ENCODE peak calls at places on chromosome 17, in five cellular contexts. One of them, this sample, is unnamed.

GRCh38 chr17:15169676-15170075 is 95.5 kb downstream of the PMP22 start:
- DNase-seq in astrocyte: peak
- DNase-seq in NCI-H1417 treated with DMSO at 0.1 percent for 48 hours: no peak
- DNase-seq in AG09309: peak
- DNase-seq in head of caudate nucleus: no peak
- DNase-seq in this sample: no peak

GRCh38 chr17:76265624-76266243 is 586 bp downstream of the UBALD2 start:
- DNase-seq in astrocyte: no peak
- DNase-seq in AG09309: no peak
- DNase-seq in NCI-H1417 treated with DMSO at 0.1 percent for 48 hours: no peak
- DNase-seq in head of caudate nucleus: no peak
- DNase-seq in this sample: no peak

GRCh38 chr17:73291260-73291801 is 20.5 kb downstream of the CDC42EP4 start:
- DNase-seq in astrocyte: peak
- DNase-seq in head of caudate nucleus: no peak
- DNase-seq in AG09309: no peak
- DNase-seq in NCI-H1417 treated with DMSO at 0.1 percent for 48 hours: no peak
- DNase-seq in this sample: no peak

GRCh38 chr17:10021239-10021638 is 116.2 kb upstream of the RCVRN start:
- DNase-seq in AG09309: no peak
- DNase-seq in head of caudate nucleus: no peak
- DNase-seq in astrocyte: no peak
- DNase-seq in NCI-H1417 treated with DMSO at 0.1 percent for 48 hours: no peak
- DNase-seq in this sample: no peak

GRCh38 chr17:55295411-55296170 is 30.8 kb downstream of the HLF start:
- DNase-seq in AG09309: no peak
- DNase-seq in NCI-H1417 treated with DMSO at 0.1 percent for 48 hours: peak
- DNase-seq in head of caudate nucleus: peak
- DNase-seq in astrocyte: peak
- DNase-seq in this sample: peak

GRCh38 chr17:77354721-77355455 is 214.1 kb downstream of the SEC14L1 start:
- DNase-seq in AG09309: peak
- DNase-seq in head of caudate nucleus: no peak
- DNase-seq in astrocyte: peak
- DNase-seq in NCI-H1417 treated with DMSO at 0.1 percent for 48 hours: no peak
- DNase-seq in this sample: no peak

GRCh38 chr17:38571833-38572274 is 33.9 kb downstream of the SRCIN1 start:
- DNase-seq in astrocyte: no peak
- DNase-seq in NCI-H1417 treated with DMSO at 0.1 percent for 48 hours: no peak
- DNase-seq in AG09309: no peak
- DNase-seq in head of caudate nucleus: no peak
- DNase-seq in this sample: peak

GRCh38 chr17:78915872-78916632 is 9.1 kb downstream of the TIMP2 start:
- DNase-seq in AG09309: no peak
- DNase-seq in head of caudate nucleus: no peak
- DNase-seq in astrocyte: peak
- DNase-seq in NCI-H1417 treated with DMSO at 0.1 percent for 48 hours: no peak
- DNase-seq in this sample: no peak

GRCh38 chr17:12395733-12396354 is 269.8 kb upstream of the MYOCD start:
- DNase-seq in AG09309: no peak
- DNase-seq in NCI-H1417 treated with DMSO at 0.1 percent for 48 hours: no peak
- DNase-seq in astrocyte: no peak
- DNase-seq in head of caudate nucleus: no peak
- DNase-seq in this sample: no peak

GRCh38 chr17:19347323-19348080 is 15.0 kb downstream of the B9D1 start:
- DNase-seq in astrocyte: no peak
- DNase-seq in head of caudate nucleus: no peak
- DNase-seq in AG09309: no peak
- DNase-seq in NCI-H1417 treated with DMSO at 0.1 percent for 48 hours: no peak
- DNase-seq in this sample: no peak

GRCh38 chr17:66593116-66593515 is 241.8 kb upstream of the CACNG5 start:
- DNase-seq in astrocyte: no peak
- DNase-seq in NCI-H1417 treated with DMSO at 0.1 percent for 48 hours: no peak
- DNase-seq in head of caudate nucleus: no peak
- DNase-seq in AG09309: no peak
- DNase-seq in this sample: no peak

GRCh38 chr17:63126607-63127006 is 160.6 kb downstream of the TANC2 start:
- DNase-seq in AG09309: no peak
- DNase-seq in NCI-H1417 treated with DMSO at 0.1 percent for 48 hours: no peak
- DNase-seq in head of caudate nucleus: no peak
- DNase-seq in astrocyte: peak
- DNase-seq in this sample: no peak

GRCh38 chr17:65278050-65278819 is 141.1 kb downstream of the RGS9 start:
- DNase-seq in astrocyte: peak
- DNase-seq in AG09309: no peak
- DNase-seq in NCI-H1417 treated with DMSO at 0.1 percent for 48 hours: no peak
- DNase-seq in head of caudate nucleus: no peak
- DNase-seq in this sample: peak

GRCh38 chr17:39867084-39867890 is 715 bp upstream of the ZPBP2 start:
- DNase-seq in astrocyte: no peak
- DNase-seq in head of caudate nucleus: no peak
- DNase-seq in AG09309: no peak
- DNase-seq in NCI-H1417 treated with DMSO at 0.1 percent for 48 hours: no peak
- DNase-seq in this sample: no peak

GRCh38 chr17:76379275-76379641 is 5.2 kb upstream of the SPHK1 start:
- DNase-seq in head of caudate nucleus: no peak
- DNase-seq in AG09309: no peak
- DNase-seq in astrocyte: no peak
- DNase-seq in NCI-H1417 treated with DMSO at 0.1 percent for 48 hours: no peak
- DNase-seq in this sample: no peak

GRCh38 chr17:29570521-29570920 is 2.0 kb downstream of the TP53I13 start:
- DNase-seq in AG09309: no peak
- DNase-seq in head of caudate nucleus: peak
- DNase-seq in NCI-H1417 treated with DMSO at 0.1 percent for 48 hours: no peak
- DNase-seq in astrocyte: no peak
- DNase-seq in this sample: peak

GRCh38 chr17:36975922-36976515 is 27.3 kb downstream of the AATF start:
- DNase-seq in NCI-H1417 treated with DMSO at 0.1 percent for 48 hours: no peak
- DNase-seq in astrocyte: no peak
- DNase-seq in head of caudate nucleus: no peak
- DNase-seq in AG09309: no peak
- DNase-seq in this sample: no peak

GRCh38 chr17:77365584-77366186 is 224.9 kb downstream of the SEC14L1 start:
- DNase-seq in astrocyte: peak
- DNase-seq in NCI-H1417 treated with DMSO at 0.1 percent for 48 hours: no peak
- DNase-seq in AG09309: no peak
- DNase-seq in head of caudate nucleus: no peak
- DNase-seq in this sample: no peak

GRCh38 chr17:13182854-13183253 is 165.0 kb upstream of the ELAC2 start:
- DNase-seq in AG09309: no peak
- DNase-seq in astrocyte: no peak
- DNase-seq in NCI-H1417 treated with DMSO at 0.1 percent for 48 hours: no peak
- DNase-seq in head of caudate nucleus: no peak
- DNase-seq in this sample: no peak

GRCh38 chr17:19766421-19767270 is 18.5 kb upstream of the ALDH3A1 start:
- DNase-seq in AG09309: no peak
- DNase-seq in astrocyte: no peak
- DNase-seq in NCI-H1417 treated with DMSO at 0.1 percent for 48 hours: no peak
- DNase-seq in head of caudate nucleus: peak
- DNase-seq in this sample: peak

GRCh38 chr17:2475056-2475455 is 36.6 kb downstream of the METTL16 start:
- DNase-seq in head of caudate nucleus: no peak
- DNase-seq in NCI-H1417 treated with DMSO at 0.1 percent for 48 hours: no peak
- DNase-seq in AG09309: no peak
- DNase-seq in astrocyte: no peak
- DNase-seq in this sample: no peak

GRCh38 chr17:80219013-80219776 is 938 bp downstream of the SGSH start:
- DNase-seq in NCI-H1417 treated with DMSO at 0.1 percent for 48 hours: no peak
- DNase-seq in head of caudate nucleus: no peak
- DNase-seq in AG09309: peak
- DNase-seq in astrocyte: peak
- DNase-seq in this sample: peak

GRCh38 chr17:34998205-34998604 is 17.9 kb downstream of the LIG3 start:
- DNase-seq in head of caudate nucleus: peak
- DNase-seq in astrocyte: peak
- DNase-seq in AG09309: no peak
- DNase-seq in NCI-H1417 treated with DMSO at 0.1 percent for 48 hours: no peak
- DNase-seq in this sample: peak

GRCh38 chr17:16923904-16924700 is 47.8 kb downstream of the TNFRSF13B start:
- DNase-seq in astrocyte: no peak
- DNase-seq in head of caudate nucleus: no peak
- DNase-seq in NCI-H1417 treated with DMSO at 0.1 percent for 48 hours: no peak
- DNase-seq in AG09309: no peak
- DNase-seq in this sample: no peak

GRCh38 chr17:55462711-55463110 is 41.1 kb upstream of the MMD start:
- DNase-seq in AG09309: no peak
- DNase-seq in NCI-H1417 treated with DMSO at 0.1 percent for 48 hours: no peak
- DNase-seq in astrocyte: peak
- DNase-seq in head of caudate nucleus: no peak
- DNase-seq in this sample: no peak

GRCh38 chr17:64275016-64275415 is 12.0 kb upstream of the TEX2 start:
- DNase-seq in NCI-H1417 treated with DMSO at 0.1 percent for 48 hours: no peak
- DNase-seq in AG09309: no peak
- DNase-seq in astrocyte: no peak
- DNase-seq in head of caudate nucleus: no peak
- DNase-seq in this sample: no peak

This sample was measured in globus pallidus.